ENCODE peak calls at places on chromosomes 13 and 19, in six cellular contexts. D, O, C, T, B and R are unnamed samples.

GRCh38 chr13:50722437-50723125 is 120.9 kb downstream of the DLEU7 start:
- DNase-seq in T (no peak), D (no peak), B (no peak), O (no peak), C (no peak), R (no peak)

GRCh38 chr19:6828306-6828697 is 55.8 kb downstream of the VAV1 start:
- DNase-seq in T (no peak), D (no peak), B (no peak), C (no peak), O (no peak), R (no peak)

GRCh38 chr13:40539954-40540706 is 126.3 kb downstream of the FOXO1 start:
- DNase-seq in T (no peak), C (no peak), B (no peak), D (no peak), O (no peak), R (no peak)

GRCh38 chr13:114311908-114312307 is 2.4 kb upstream of the CHAMP1 start:
- DNase-seq in O (no peak), D (no peak), T (no peak), B (no peak), C (no peak), R (no peak)

GRCh38 chr13:101917833-101918755 is 465.6 kb downstream of the ITGBL1 start:
- DNase-seq in T (no peak), B (no peak), D (no peak), C (no peak), O (no peak), R (peak)

GRCh38 chr13:112448621-112449544 is 72.7 kb downstream of the SPACA7 start:
- DNase-seq in D (no peak), O (no peak), T (no peak), B (no peak), C (no peak), R (no peak)

GRCh38 chr19:54096642-54097106 is 3.9 kb downstream of the OSCAR start:
- DNase-seq in D (no peak), C (no peak), O (no peak), B (no peak), T (peak), R (no peak)

GRCh38 chr19:15297416-15298224 is 34.7 kb downstream of the BRD4 start:
- DNase-seq in D (no peak), O (no peak), B (no peak), T (peak), C (no peak), R (no peak)

GRCh38 chr19:39197808-39198207 is 1.0 kb downstream of the NCCRP1 start:
- DNase-seq in O (no peak), B (no peak), T (no peak), C (no peak), D (no peak), R (no peak)

GRCh38 chr19:5957132-5957531 is 20.8 kb downstream of the RANBP3 start:
- DNase-seq in C (no peak), T (no peak), B (no peak), O (no peak), D (no peak), R (no peak)

GRCh38 chr13:35961002-35961401 is 170.2 kb downstream of the DCLK1 start:
- DNase-seq in O (no peak), T (no peak), B (no peak), D (no peak), C (no peak), R (no peak)

GRCh38 chr13:79079351-79079839 is 326.7 kb downstream of the RBM26 start:
- DNase-seq in C (no peak), O (no peak), B (no peak), T (no peak), D (no peak), R (no peak)

GRCh38 chr13:51154029-51154555 is 43.0 kb upstream of the C13orf42 start:
- DNase-seq in D (no peak), O (no peak), T (no peak), B (no peak), C (no peak), R (no peak)

GRCh38 chr13:46717275-46717674 is 79.7 kb downstream of the ESD start:
- DNase-seq in C (no peak), O (no peak), B (no peak), D (no peak), T (no peak), R (no peak)

DNA sequence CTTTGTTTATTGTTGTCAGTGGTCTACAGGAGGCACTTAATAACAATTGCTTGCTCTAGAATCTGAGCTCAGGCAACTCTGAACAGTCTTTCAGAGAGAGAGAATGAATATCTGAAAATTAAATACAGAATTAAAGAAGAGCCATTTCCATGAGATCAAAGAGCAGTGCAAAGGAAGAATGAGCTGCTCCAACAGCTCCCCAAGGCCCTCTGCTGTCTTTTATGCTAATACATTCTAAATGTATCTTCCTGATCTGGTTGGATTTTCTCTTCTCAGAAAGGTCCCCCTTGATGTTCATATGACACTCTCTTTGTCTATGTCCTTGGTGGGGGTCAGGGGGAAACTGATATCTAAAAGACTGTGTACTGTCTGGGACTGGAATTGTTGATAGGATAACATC is 1029.6 kb downstream of the PCDH9 start:
- DNase-seq in O (no peak), C (no peak), D (no peak), B (no peak), T (no peak), R (no peak)
- TF ChIP-seq CTCF in O (no peak), C (no peak), D (no peak), B (no peak), T (no peak), R (no peak)

GRCh38 chr19:35027851-35028599 is 2.2 kb upstream of the SCN1B start:
- DNase-seq in B (no peak), O (no peak), T (no peak), C (no peak), D (no peak), R (no peak)
- TF ChIP-seq CTCF in B (no peak), O (no peak), T (no peak), C (no peak), D (no peak), R (no peak)

GRCh38 chr13:96963786-96964475 is 30.3 kb downstream of the OXGR1 start:
- DNase-seq in B (no peak), C (no peak), T (no peak), D (no peak), O (no peak), R (no peak)

GRCh38 chr13:96966415-96967102 is 27.7 kb downstream of the OXGR1 start:
- DNase-seq in O (no peak), C (no peak), D (no peak), T (no peak), B (no peak), R (no peak)

GRCh38 chr13:96968027-96968426 is 26.2 kb downstream of the OXGR1 start:
- DNase-seq in O (no peak), C (no peak), T (no peak), B (no peak), D (no peak), R (no peak)

DNA sequence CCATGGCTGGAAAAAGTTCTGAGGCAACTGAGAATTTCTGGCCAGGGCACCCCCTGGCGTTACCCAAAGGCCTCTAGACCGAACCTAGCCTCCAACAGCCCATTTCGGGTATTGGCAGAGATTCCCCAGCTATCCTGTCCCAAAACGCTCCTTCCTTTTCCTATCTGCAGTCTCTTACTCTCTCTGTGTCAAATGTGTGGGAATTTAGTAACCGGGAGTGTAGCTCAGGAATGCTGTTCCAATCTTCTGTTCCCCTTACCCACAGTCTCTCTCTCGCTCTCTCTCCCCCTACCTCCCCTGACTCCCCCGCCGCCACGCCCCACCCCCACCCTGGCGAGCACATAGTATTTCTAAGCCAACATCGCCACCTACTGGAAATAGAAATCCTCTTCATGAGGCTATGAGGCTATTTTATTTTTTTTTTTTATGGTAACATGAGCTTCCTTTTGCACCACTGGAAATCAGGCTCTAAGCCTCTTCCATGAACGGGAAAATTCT is 27.0 kb downstream of the OXGR1 start:
- DNase-seq in B (no peak), T (no peak), D (no peak), C (no peak), O (no peak), R (no peak)
- TF ChIP-seq CTCF in B (no peak), T (no peak), D (no peak), C (no peak), O (peak), R (peak)

GRCh38 chr19:57263244-57263643 is 17.0 kb upstream of the ZNF460 start:
- DNase-seq in O (no peak), B (no peak), D (no peak), T (no peak), C (no peak), R (no peak)

GRCh38 chr19:57267294-57267693 is 13.0 kb upstream of the ZNF460 start:
- DNase-seq in B (no peak), C (no peak), D (no peak), O (no peak), T (no peak), R (no peak)

DNA sequence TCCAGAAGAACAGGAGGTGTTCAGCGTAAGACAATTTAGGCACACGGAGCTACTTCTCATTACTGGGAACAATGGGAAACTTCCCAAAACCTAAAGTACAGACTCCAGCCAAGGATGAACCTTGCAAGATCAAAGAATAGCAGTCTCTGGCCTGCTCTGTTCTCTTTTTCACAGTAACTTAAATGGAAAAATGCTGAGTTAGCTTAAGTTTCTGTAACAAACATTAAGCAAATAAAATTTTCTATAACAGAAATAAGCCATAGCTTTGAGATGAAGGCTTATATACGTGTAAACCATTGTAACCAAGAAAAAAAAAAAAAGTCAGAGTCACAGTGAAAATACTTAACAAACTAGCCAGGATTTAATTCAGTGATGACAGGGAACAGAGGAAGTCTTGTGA is 18.2 kb upstream of the ZNF460 start:
- DNase-seq in C (no peak), T (no peak), O (no peak), D (no peak), B (no peak), R (no peak)
- TF ChIP-seq CTCF in C (no peak), T (no peak), O (no peak), D (no peak), B (no peak), R (no peak)

GRCh38 chr13:108830916-108831315 is 201.5 kb downstream of the MYO16 start:
- DNase-seq in C (no peak), T (no peak), D (no peak), B (no peak), O (no peak), R (no peak)

GRCh38 chr13:108828053-108828806 is 198.8 kb downstream of the MYO16 start:
- DNase-seq in B (no peak), O (no peak), D (no peak), T (no peak), C (no peak), R (no peak)

GRCh38 chr13:108835082-108835481 is 205.7 kb downstream of the MYO16 start:
- DNase-seq in B (no peak), D (no peak), C (no peak), O (no peak), T (no peak), R (no peak)

GRCh38 chr13:108834193-108834592 is 204.8 kb downstream of the MYO16 start:
- DNase-seq in D (no peak), C (no peak), O (no peak), T (no peak), B (no peak), R (no peak)
- TF ChIP-seq CTCF in D (no peak), C (no peak), O (no peak), T (no peak), B (no peak), R (no peak)

GRCh38 chr13:43986395-43986794 is 106.7 kb downstream of the LACC1 start:
- DNase-seq in C (no peak), B (no peak), T (no peak), D (no peak), O (no peak), R (no peak)
- TF ChIP-seq CTCF in C (no peak), B (no peak), T (no peak), D (no peak), O (no peak), R (no peak)